ENCODE peak calls at places on chromosomes 16 and 17, in five cellular contexts. H, U, A, L and J are unnamed samples.

GRCh38 chr17:79913896-79914812 is 74.9 kb upstream of the CBX4 start:
- DNase-seq in L (no peak), A (no peak), U (no peak), H (no peak), J (no peak)

GRCh38 chr16:88782454-88783390 is 2.3 kb downstream of the PIEZO1 start:
- DNase-seq in H (peak; percentile 82), L (no peak), U (no peak), A (no peak), J (no peak)

GRCh38 chr17:7281953-7282751 is 634 bp downstream of the SLC2A4 start:
- DNase-seq in H (no peak), L (no peak), U (no peak), A (no peak), J (peak; percentile 40)

GRCh38 chr16:73323880-73324279 is 276.0 kb upstream of the ZFHX3 start:
- DNase-seq in A (no peak), U (no peak), L (no peak), H (no peak), J (no peak)

GRCh38 chr16:6857575-6857974 is 475.1 kb upstream of the RBFOX1 start:
- DNase-seq in U (no peak), H (no peak), L (no peak), A (no peak), J (no peak)

GRCh38 chr16:26457061-26457460 is 609.7 kb upstream of the C16orf82 start:
- DNase-seq in L (no peak), A (no peak), H (no peak), U (no peak), J (no peak)

GRCh38 chr17:1720856-1721386 is 3.6 kb upstream of the WDR81 start:
- DNase-seq in U (peak; percentile 69), A (no peak), H (peak; percentile 73), L (peak; percentile 78), J (no peak)

GRCh38 chr16:87850009-87851006 is 19.0 kb downstream of the SLC7A5 start:
- DNase-seq in A (no peak), U (peak; percentile 75), L (peak; percentile 63), H (peak; percentile 72), J (peak; percentile 81)

GRCh38 chr17:81477173-81477572 is 35.4 kb downstream of the ACTG1 start:
- DNase-seq in U (no peak), A (no peak), L (no peak), H (no peak), J (no peak)

GRCh38 chr16:5024632-5025031 is 9.1 kb downstream of the NAGPA start:
- DNase-seq in U (no peak), H (no peak), L (no peak), A (peak; percentile 26), J (no peak)

GRCh38 chr17:48552453-48553189 is 7.7 kb upstream of the HOXB2 start:
- DNase-seq in L (no peak), A (no peak), U (no peak), H (no peak), J (no peak)